ENCODE peak calls at places on chromosomes 7 and 10, in six cellular contexts. V, X, H, S, Y and Q are unnamed samples.

GRCh38 chr10:111455776-111456426 is 379.1 kb downstream of the ADRA2A start:
- DNase-seq in V (no peak), X (no peak), H (no peak), S (no peak), Y (no peak), Q (no peak)

GRCh38 chr7:10998984-10999757 is 25.5 kb downstream of the PHF14 start:
- DNase-seq in V (no peak), X (no peak), H (no peak), S (no peak), Y (no peak), Q (no peak)

GRCh38 chr7:68025363-68025762 is 1028.7 kb downstream of the TYW1 start:
- DNase-seq in V (no peak), X (no peak), H (no peak), S (no peak), Y (peak; percentile 39), Q (no peak)

GRCh38 chr10:118698421-118698820 is 56.3 kb downstream of the CACUL1 start:
- DNase-seq in V (no peak), X (peak; percentile 39), H (peak; percentile 18), S (peak; percentile 46), Y (no peak), Q (no peak)

GRCh38 chr7:28666144-28666543 is 253.8 kb downstream of the CREB5 start:
- DNase-seq in V (no peak), X (peak; percentile 95), H (peak; percentile 6), S (peak; percentile 83), Y (no peak), Q (no peak)

GRCh38 chr10:65808687-65809333 is 1117.0 kb upstream of the LRRTM3 start:
- DNase-seq in V (no peak), X (no peak), H (no peak), S (no peak), Y (no peak), Q (no peak)

GRCh38 chr7:155220881-155221280 is 76.8 kb upstream of the INSIG1 start:
- DNase-seq in V (no peak), X (no peak), H (no peak), S (no peak), Y (no peak), Q (no peak)

GRCh38 chr7:21299766-21300165 is 128.1 kb upstream of the SP4 start:
- DNase-seq in V (no peak), X (no peak), H (no peak), S (no peak), Y (no peak), Q (no peak)

GRCh38 chr7:159099711-159100231 is 44.9 kb downstream of the VIPR2 start:
- DNase-seq in V (peak; percentile 15), X (no peak), H (no peak), S (no peak), Y (peak; percentile 80), Q (no peak)

GRCh38 chr7:128665057-128665456 is 7.0 kb upstream of the GARIN1A start:
- DNase-seq in V (no peak), X (no peak), H (no peak), S (no peak), Y (no peak), Q (no peak)

GRCh38 chr7:144057954-144058353 is 9.2 kb downstream of the OR2A5 start:
- DNase-seq in V (no peak), X (peak; percentile 88), H (no peak), S (peak; percentile 15), Y (no peak), Q (no peak)

GRCh38 chr10:97612386-97612785 is 20.9 kb downstream of the MORN4 start:
- DNase-seq in V (no peak), X (peak; percentile 72), H (peak; percentile 37), S (peak; percentile 60), Y (no peak), Q (no peak)

GRCh38 chr10:100568937-100569336 is 33.2 kb downstream of the HIF1AN start:
- DNase-seq in V (no peak), X (no peak), H (no peak), S (no peak), Y (peak; percentile 17), Q (no peak)

GRCh38 chr7:21566094-21566493 is 23.3 kb downstream of the DNAH11 start:
- DNase-seq in V (no peak), X (peak; percentile 13), H (no peak), S (no peak), Y (no peak), Q (no peak)

GRCh38 chr10:71483135-71483534 is 86.4 kb downstream of the CDH23 start:
- DNase-seq in V (no peak), X (no peak), H (no peak), S (no peak), Y (no peak), Q (no peak)

GRCh38 chr7:41882745-41883527 is 180.0 kb upstream of the INHBA start:
- DNase-seq in V (no peak), X (no peak), H (no peak), S (no peak), Y (no peak), Q (no peak)

GRCh38 chr10:20228748-20229147 is 412.5 kb downstream of the PLXDC2 start:
- DNase-seq in V (no peak), X (no peak), H (no peak), S (no peak), Y (no peak), Q (no peak)

GRCh38 chr7:117259626-117260025 is 63.2 kb downstream of the WNT2 start:
- DNase-seq in V (no peak), X (no peak), H (peak; percentile 48), S (peak; percentile 80), Y (no peak), Q (no peak)

GRCh38 chr10:14403846-14404623 is 73.3 kb upstream of the FRMD4A start:
- DNase-seq in V (no peak), X (no peak), H (no peak), S (no peak), Y (no peak), Q (no peak)

GRCh38 chr10:6239213-6239991 is 36.7 kb downstream of the PFKFB3 start:
- DNase-seq in V (no peak), X (peak; percentile 94), H (peak; percentile 97), S (peak; percentile 98), Y (peak; percentile 62), Q (no peak)

GRCh38 chr7:35975851-35976454 is 175.1 kb downstream of the SEPTIN7 start:
- DNase-seq in V (no peak), X (peak; percentile 84), H (peak; percentile 56), S (peak; percentile 79), Y (no peak), Q (no peak)

DNA sequence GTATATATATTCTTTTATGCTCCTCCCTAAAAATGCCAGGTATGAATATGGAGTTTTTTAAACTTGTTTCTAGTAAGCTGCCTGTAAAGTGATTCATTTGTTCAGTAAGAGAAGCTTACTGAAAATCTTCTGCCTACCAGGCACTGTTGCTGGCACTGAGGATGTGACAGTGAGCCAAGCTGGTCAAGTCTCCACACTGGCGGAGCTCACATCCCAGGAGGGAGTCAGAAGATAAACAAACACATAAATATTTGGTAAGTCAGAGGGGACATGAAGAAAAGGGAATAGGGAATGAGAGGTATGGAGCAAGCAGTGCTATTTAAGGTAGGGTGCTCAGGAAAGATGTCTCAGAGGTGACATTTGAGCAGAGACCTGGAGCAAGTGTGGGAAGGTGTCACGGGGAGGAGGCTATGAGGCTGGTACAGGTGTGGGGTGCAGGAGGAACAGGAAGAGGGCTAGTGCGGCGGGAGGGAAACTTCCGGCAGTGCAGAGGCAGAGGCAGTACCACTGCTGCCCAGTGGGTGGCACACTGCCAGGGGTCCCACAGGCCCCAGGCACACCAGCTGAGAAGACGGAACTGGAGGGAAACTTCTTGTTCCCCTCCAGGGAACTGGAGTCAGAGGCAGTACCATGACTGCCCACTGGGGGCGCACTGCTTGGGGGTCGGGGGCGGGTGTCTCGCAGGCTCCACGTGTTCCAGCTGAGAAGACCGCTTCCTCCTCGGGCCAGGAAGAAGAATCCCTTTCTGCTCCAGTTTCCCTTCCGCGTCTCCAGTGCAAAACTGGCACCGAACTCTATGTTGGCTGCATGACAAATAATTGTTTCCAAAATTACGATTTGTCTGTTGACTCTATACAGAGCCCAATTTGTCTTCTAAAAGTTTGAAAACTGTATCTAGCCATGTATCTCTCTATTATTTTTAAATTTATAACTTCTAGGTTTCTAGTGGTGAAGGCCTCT is 161.0 kb downstream of the TEX36 start:
- DNase-seq in V (no peak), X (peak; percentile 22), H (no peak), S (no peak), Y (peak; percentile 66), Q (no peak)
- TF ChIP-seq CTCF in V (peak; percentile 40), X (peak; percentile 68), H (peak; percentile 45), S (peak; percentile 49), Y (no peak), Q (no peak)

DNA sequence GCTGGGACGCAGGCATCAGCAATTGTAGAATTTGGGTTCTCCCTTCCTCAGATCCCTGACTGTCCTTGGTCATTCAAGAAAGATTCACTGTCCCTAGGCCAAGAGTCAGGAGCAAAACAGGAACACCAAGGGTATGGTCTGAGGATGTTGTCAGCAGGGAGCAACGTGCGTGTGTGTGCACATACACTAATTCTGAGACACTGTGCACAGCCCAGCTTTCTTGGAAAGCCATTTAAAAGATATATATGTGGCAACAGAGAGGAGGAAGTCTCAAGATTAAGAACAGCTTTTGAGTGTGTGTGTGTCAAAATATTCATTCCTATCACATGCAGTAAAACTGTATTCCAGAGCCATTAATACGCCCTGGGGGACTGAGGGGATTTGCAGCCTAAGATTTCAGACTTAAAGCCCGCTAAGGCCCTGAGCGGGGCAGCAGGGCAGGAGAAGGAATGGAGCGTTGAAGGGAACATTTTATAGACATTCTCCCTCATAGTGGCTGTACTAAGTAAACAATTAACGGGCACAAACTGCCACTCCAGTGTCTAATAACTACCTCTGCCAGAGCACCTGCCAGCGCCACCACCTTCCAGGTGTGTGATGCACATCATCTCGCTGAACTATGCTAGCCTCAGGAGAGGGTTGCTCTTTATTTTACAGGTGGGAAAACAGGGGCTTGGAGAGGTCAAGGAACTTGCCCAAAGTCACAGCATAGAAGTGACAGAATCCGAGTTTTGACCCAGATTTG is 2.0 kb downstream of the NOD1 start:
- DNase-seq in V (no peak), X (no peak), H (no peak), S (peak; percentile 42), Y (no peak), Q (no peak)
- H3K4me3 ChIP-seq in V (no peak overlapping the region), X (peak overlapping the region; percentile 87), H (no peak overlapping the region), S (no peak overlapping the region), Y (no peak overlapping the region), Q (no peak overlapping the region)

GRCh38 chr10:60527676-60528075 is 138.0 kb upstream of the ANK3 start:
- DNase-seq in V (no peak), X (peak; percentile 75), H (no peak), S (no peak), Y (no peak), Q (no peak)
- TF ChIP-seq CTCF in V (no peak), X (no peak), H (no peak), S (no peak), Y (no peak), Q (no peak)

DNA sequence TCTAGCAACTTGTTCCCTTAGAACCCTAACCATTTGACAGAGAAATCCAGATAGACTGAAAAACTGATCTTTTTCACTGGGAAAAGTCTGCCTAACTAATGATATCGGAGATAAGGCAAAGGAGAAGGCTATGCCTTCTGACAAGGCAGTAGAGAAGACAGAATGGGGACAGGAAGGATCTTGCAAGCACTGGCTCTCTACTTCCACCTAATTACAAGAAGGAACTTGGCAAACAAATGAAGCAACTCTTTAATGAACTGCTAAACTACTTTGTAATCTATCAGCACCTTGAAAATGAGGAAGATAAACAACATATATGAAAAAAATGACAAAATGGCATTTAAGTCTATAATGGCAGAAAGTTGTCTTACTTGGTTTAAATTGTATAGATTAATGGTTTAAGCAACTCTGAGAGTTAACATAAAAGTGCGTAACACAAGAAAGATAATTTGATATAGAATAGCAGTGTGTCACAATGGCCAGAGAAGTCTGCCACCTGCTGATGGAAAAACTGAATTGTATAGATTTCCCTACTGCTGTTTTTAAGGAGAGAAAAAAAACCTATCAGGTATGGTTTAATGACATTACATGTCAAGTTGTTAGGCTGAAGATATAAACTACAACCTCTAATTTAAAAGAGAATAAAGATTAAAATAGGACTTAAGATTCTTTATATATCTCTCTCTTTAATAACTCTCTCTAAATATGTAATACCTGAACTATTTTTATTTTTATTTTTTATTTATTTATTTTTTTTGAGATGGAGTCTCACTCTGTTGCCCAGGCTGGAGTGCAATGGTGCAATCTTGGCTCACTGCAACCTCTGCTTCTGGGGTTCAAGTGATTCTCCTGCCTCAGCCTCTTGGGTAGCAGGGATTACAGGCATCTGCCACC is 11.9 kb downstream of the NT5C3A start:
- DNase-seq in V (no peak), X (peak; percentile 66), H (no peak), S (peak; percentile 69), Y (no peak), Q (no peak)
- H3K4me3 ChIP-seq in V (no peak overlapping the region), X (no peak overlapping the region), H (no peak overlapping the region), S (no peak overlapping the region), Y (no peak overlapping the region), Q (no peak overlapping the region)